ENCODE peak calls at places on chromosomes 7 and 10, in five cellular contexts. Q is stimulated activated CD4-positive, alpha-beta T cell treated with anti-CD3 and anti-CD28 coated beads, Interleukin-2, amount 100 ng/mL, for 48 hours; B is neural crest cell; W is chondrocyte; X is AG04449. R is an unnamed sample.

GRCh38 chr10:100528123-100528884 is 1.4 kb downstream of the NDUFB8 start:
- DNase-seq in Q (no peak), X (no peak), W (no peak), B (no peak), R (no peak)

GRCh38 chr7:105136221-105136620 is 122.2 kb downstream of the KMT2E start:
- DNase-seq in Q (no peak), B (no peak), W (no peak), X (no peak), R (no peak)

GRCh38 chr7:142626420-142627035 is 122.7 kb upstream of the PRSS1 start:
- DNase-seq in W (no peak), B (peak), X (no peak), Q (peak), R (peak)

GRCh38 chr7:25407053-25407452 is 178.8 kb upstream of the NPVF start:
- DNase-seq in X (no peak), B (no peak), W (no peak), Q (no peak), R (no peak)

GRCh38 chr7:7438851-7439250 is 96.8 kb downstream of the COL28A1 start:
- DNase-seq in X (peak), B (no peak), Q (no peak), W (no peak), R (no peak)

GRCh38 chr7:72292118-72292517 is 120.0 kb downstream of the CALN1 start:
- DNase-seq in B (no peak), Q (no peak), W (no peak), X (no peak), R (no peak)

GRCh38 chr10:68242051-68242450 is 10.1 kb upstream of the ATOH7 start:
- DNase-seq in W (no peak), B (no peak), X (no peak), Q (no peak), R (no peak)

GRCh38 chr10:96616961-96617360 is 30.1 kb upstream of the TM9SF3 start:
- DNase-seq in X (no peak), B (no peak), Q (no peak), W (no peak), R (no peak)

GRCh38 chr10:133158756-133159610 is 1.0 kb upstream of the KNDC1 start:
- DNase-seq in W (peak), B (no peak), Q (no peak), X (no peak), R (no peak)

GRCh38 chr7:154794147-154794780 is 208.7 kb downstream of the PAXIP1 start:
- DNase-seq in W (no peak), Q (peak), B (peak), X (no peak), R (no peak)

GRCh38 chr10:73485320-73485719 is 10.5 kb downstream of the PPP3CB start:
- DNase-seq in X (no peak), B (no peak), Q (no peak), W (no peak), R (no peak)